ENCODE peak calls at places on chromosomes 3 and 15, in four cellular contexts. One of them, this sample, is unnamed.

GRCh38 chr15:50764331-50765201 is 940 bp downstream of the SPPL2A start:
- DNase-seq in fibroblast of lung: peak
- DNase-seq in A673: no peak
- DNase-seq in B cell: peak
- DNase-seq in this sample: peak

GRCh38 chr3:175357758-175358157 is 498.6 kb downstream of the NAALADL2 start:
- DNase-seq in fibroblast of lung: no peak
- DNase-seq in A673: no peak
- DNase-seq in B cell: no peak
- DNase-seq in this sample: no peak

GRCh38 chr3:171516765-171517164 is 56.6 kb upstream of the TNIK start:
- DNase-seq in A673: no peak
- DNase-seq in B cell: no peak
- DNase-seq in fibroblast of lung: no peak
- DNase-seq in this sample: no peak

GRCh38 chr15:35309886-35310285 is 224.8 kb upstream of the NANOGP8 start:
- DNase-seq in A673: no peak
- DNase-seq in fibroblast of lung: peak
- DNase-seq in B cell: no peak
- DNase-seq in this sample: no peak

GRCh38 chr15:33131880-33132279 is 62.6 kb downstream of the FMN1 start:
- DNase-seq in A673: no peak
- DNase-seq in fibroblast of lung: peak
- DNase-seq in B cell: no peak
- DNase-seq in this sample: no peak

GRCh38 chr15:79644091-79644490 is 212.0 kb downstream of the MINAR1 start:
- DNase-seq in fibroblast of lung: peak
- DNase-seq in A673: peak
- DNase-seq in B cell: no peak
- DNase-seq in this sample: no peak

GRCh38 chr3:160956785-160957184 is 148.4 kb downstream of the B3GALNT1 start:
- DNase-seq in fibroblast of lung: peak
- DNase-seq in B cell: no peak
- DNase-seq in A673: peak
- DNase-seq in this sample: peak

GRCh38 chr3:170532573-170532972 is 53.3 kb downstream of the SLC7A14 start:
- DNase-seq in fibroblast of lung: no peak
- DNase-seq in B cell: no peak
- DNase-seq in A673: no peak
- DNase-seq in this sample: no peak

GRCh38 chr15:85380860-85381535 is 595 bp downstream of the AKAP13 start:
- DNase-seq in fibroblast of lung: no peak
- DNase-seq in A673: peak
- DNase-seq in B cell: peak
- DNase-seq in this sample: no peak

GRCh38 chr15:62124176-62124952 is 40.7 kb downstream of the C2CD4B start:
- DNase-seq in fibroblast of lung: no peak
- DNase-seq in B cell: no peak
- DNase-seq in A673: peak
- DNase-seq in this sample: no peak

GRCh38 chr3:4313606-4314308 is 10.6 kb downstream of the SETMAR start:
- DNase-seq in B cell: no peak
- DNase-seq in fibroblast of lung: no peak
- DNase-seq in A673: no peak
- DNase-seq in this sample: no peak

GRCh38 chr3:139934557-139935070 is 371 bp upstream of the CLSTN2 start:
- DNase-seq in fibroblast of lung: peak
- DNase-seq in B cell: no peak
- DNase-seq in A673: peak
- DNase-seq in this sample: no peak

GRCh38 chr3:185717121-185717520 is 107.7 kb downstream of the IGF2BP2 start:
- DNase-seq in fibroblast of lung: peak
- DNase-seq in A673: no peak
- DNase-seq in B cell: no peak
- DNase-seq in this sample: peak

GRCh38 chr15:96107922-96108321 is 222.6 kb upstream of the NR2F2 start:
- DNase-seq in fibroblast of lung: no peak
- DNase-seq in B cell: no peak
- DNase-seq in A673: no peak
- DNase-seq in this sample: no peak

GRCh38 chr3:48516571-48516970 is 12.6 kb upstream of the SHISA5 start:
- DNase-seq in B cell: no peak
- DNase-seq in A673: no peak
- DNase-seq in fibroblast of lung: no peak
- DNase-seq in this sample: no peak

GRCh38 chr15:101052681-101053121 is 133.5 kb downstream of the LRRK1 start:
- DNase-seq in fibroblast of lung: no peak
- DNase-seq in B cell: peak
- DNase-seq in A673: no peak
- DNase-seq in this sample: no peak

GRCh38 chr3:178289544-178290160 is 246.6 kb upstream of the KCNMB2 start:
- DNase-seq in A673: no peak
- DNase-seq in B cell: no peak
- DNase-seq in fibroblast of lung: peak
- DNase-seq in this sample: no peak

GRCh38 chr15:42785569-42785968 is 48.6 kb upstream of the CDAN1 start:
- DNase-seq in A673: no peak
- DNase-seq in B cell: no peak
- DNase-seq in fibroblast of lung: no peak
- DNase-seq in this sample: no peak

GRCh38 chr3:59191651-59192050 is 141.8 kb upstream of the CFAP20DC start:
- DNase-seq in A673: no peak
- DNase-seq in fibroblast of lung: no peak
- DNase-seq in B cell: no peak
- DNase-seq in this sample: no peak

GRCh38 chr15:29109762-29110161 is 159.9 kb downstream of the NSMCE3 start:
- DNase-seq in B cell: no peak
- DNase-seq in A673: no peak
- DNase-seq in fibroblast of lung: no peak
- DNase-seq in this sample: no peak

GRCh38 chr3:65902304-65902793 is 136.4 kb downstream of the MAGI1 start:
- DNase-seq in B cell: no peak
- DNase-seq in A673: no peak
- DNase-seq in fibroblast of lung: no peak
- DNase-seq in this sample: no peak

GRCh38 chr15:100020181-100020580 is 286.9 kb upstream of the LYSMD4 start:
- DNase-seq in A673: no peak
- DNase-seq in B cell: no peak
- DNase-seq in fibroblast of lung: no peak
- DNase-seq in this sample: no peak

GRCh38 chr15:57554063-57554820 is 37.5 kb upstream of the MYZAP start:
- DNase-seq in fibroblast of lung: no peak
- DNase-seq in B cell: no peak
- DNase-seq in A673: peak
- DNase-seq in this sample: no peak

DNA sequence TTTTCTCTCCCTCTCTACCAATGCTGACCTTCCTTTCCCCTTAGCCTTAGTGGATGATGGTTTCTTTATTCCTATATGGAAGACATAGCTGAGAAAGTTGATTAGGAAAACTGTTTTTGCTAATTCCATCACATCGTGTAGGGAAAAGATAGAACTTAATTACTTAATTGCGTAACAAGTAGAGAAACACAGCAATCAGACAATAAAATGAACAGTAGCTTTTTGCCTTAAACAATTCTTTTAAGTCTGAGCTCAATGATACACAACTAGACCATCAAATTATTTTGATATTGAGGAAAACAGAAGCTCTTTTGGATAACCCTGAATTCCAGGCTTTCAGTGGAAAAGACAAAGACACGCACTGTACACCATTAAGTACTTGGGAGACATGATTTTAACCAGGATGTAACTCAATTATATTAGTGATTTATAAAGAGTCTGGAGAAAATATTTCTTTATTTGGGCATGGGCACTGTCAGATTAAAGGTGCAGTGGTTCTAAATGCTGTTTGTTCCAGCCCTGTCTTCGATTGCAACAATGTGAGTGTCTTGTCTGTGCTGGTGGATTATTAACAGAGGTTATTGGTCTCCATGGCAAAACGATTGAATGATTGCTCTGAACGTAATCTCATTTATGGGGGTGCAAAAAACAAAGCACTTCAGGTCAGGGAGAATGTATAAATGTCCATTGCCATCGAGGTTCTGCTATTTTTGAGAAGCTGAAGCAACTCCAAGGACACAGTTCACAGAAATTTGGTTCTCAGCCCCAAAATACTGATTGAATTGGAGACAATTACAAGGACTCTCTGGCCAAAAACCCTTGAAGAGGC is at the start of gene TM4SF4:
- DNase-seq in A673: no peak
- DNase-seq in fibroblast of lung: no peak
- DNase-seq in B cell: no peak
- DNase-seq in this sample: no peak
- TF ChIP-seq CTCF in A673: no peak
- TF ChIP-seq CTCF in fibroblast of lung: no peak
- TF ChIP-seq CTCF in B cell: no peak
- TF ChIP-seq CTCF in this sample: no peak

DNA sequence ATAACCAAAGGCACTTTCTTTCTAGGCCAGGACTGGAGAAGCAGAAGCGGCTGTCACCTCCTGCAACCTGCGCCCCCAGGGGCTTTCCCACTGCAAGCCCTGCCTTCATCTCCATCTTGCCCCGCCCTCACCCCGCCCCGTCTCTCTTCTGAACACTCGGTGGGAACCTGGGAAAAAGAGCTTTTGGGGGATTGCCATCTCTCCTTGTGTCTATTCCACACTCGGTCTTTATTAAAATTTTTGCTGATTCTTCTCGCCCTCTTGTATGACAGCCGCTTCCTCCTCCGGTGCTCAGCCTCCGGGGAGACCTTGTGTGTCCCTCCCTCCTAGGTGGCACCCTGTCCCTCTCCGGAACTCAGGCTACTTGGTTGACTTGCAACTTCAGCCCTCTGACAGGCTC is 41.9 kb upstream of the SPESP1 start:
- DNase-seq in fibroblast of lung: no peak
- DNase-seq in B cell: peak
- DNase-seq in A673: no peak
- DNase-seq in this sample: peak
- TF ChIP-seq CTCF in fibroblast of lung: no peak
- TF ChIP-seq CTCF in B cell: no peak
- TF ChIP-seq CTCF in A673: no peak
- TF ChIP-seq CTCF in this sample: no peak

DNA sequence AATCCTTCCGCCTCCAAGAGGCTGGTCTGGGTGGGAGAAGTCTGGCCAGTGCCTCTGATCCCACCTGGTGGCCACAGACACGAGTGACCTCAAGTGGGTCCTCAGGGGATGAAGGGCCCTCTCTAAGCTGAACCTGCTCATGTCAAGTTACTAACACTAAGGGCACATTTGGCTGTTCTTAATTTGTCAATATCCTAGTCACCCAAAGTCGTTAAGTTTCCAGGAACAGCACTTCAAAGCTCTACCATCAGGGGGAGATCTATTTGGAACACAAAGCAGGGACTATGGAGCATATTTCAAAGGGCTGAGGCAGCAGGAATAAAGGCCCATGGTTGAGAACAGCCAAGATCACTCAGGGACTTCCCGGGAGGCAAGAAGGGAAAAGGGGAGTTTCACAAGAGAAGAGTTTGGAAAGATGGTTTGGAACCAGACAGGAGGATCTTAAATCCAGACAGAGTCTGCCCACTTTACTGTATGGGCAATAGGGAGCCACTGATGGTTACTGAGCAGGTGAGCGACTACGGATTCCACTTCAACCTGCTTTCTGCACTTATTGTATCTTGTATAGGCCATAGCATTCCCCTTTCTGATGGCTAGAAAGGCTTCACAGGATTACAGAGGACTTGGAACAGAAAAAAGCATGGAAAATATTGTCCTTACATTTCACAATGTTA is 13.7 kb downstream of the OXTR start:
- DNase-seq in A673: peak
- DNase-seq in B cell: no peak
- DNase-seq in fibroblast of lung: no peak
- DNase-seq in this sample: peak
- TF ChIP-seq CTCF in A673: peak
- TF ChIP-seq CTCF in B cell: no peak
- TF ChIP-seq CTCF in fibroblast of lung: peak
- TF ChIP-seq CTCF in this sample: peak

DNA sequence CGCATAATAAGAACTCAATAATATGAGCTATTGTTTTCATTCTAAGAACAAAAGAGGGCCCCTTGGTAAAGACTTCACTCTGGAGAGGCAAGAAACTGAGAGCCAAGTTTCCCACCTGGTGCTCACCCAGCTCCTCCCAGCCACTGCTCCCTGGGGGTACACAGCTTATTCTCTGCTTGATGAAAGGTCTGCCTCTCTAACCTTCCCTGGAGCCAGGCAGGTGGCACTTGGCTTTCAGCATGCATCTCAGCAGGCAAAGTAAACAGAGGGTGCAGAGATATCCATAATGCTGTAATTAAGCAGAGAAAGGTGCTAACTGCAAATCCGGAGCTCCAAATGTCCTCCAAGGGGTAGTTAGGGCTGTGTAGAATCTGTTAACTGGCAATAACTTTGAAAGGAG is 159.5 kb upstream of the PROK2 start:
- DNase-seq in fibroblast of lung: no peak
- DNase-seq in B cell: no peak
- DNase-seq in A673: no peak
- DNase-seq in this sample: no peak
- TF ChIP-seq CTCF in fibroblast of lung: no peak
- TF ChIP-seq CTCF in B cell: no peak
- TF ChIP-seq CTCF in A673: no peak
- TF ChIP-seq CTCF in this sample: no peak

GRCh38 chr15:48682949-48683651 is 37.6 kb upstream of the FBN1 start:
- DNase-seq in A673: no peak
- DNase-seq in fibroblast of lung: peak
- DNase-seq in B cell: no peak
- DNase-seq in this sample: no peak
- TF ChIP-seq CTCF in A673: no peak
- TF ChIP-seq CTCF in fibroblast of lung: no peak
- TF ChIP-seq CTCF in B cell: no peak
- TF ChIP-seq CTCF in this sample: no peak

GRCh38 chr15:93088200-93088980 is 621 bp downstream of the RGMA start:
- DNase-seq in fibroblast of lung: peak
- DNase-seq in B cell: peak
- DNase-seq in A673: peak
- DNase-seq in this sample: no peak
- TF ChIP-seq CTCF in fibroblast of lung: no peak
- TF ChIP-seq CTCF in B cell: peak
- TF ChIP-seq CTCF in A673: no peak
- TF ChIP-seq CTCF in this sample: no peak

DNA sequence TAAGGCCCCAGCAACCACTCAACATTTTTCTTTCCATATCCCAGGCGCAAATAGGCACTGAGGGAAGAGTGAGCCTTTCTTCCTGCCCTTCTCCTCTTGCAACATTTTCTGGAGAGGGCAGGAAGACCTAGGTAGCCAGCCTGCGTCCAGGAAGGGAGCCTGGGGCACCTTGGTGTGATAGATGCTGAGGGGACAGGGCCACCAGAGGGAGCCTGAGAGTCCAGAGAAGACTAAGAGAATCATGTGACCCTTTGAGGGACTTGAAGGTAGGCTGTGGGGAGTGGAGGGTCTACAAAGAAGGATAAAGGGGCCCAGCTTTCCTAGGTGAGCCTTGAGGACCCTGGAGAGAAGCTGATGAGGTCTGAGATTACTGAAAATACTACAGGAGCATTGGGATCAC is 346.6 kb downstream of the CNTN6 start:
- DNase-seq in fibroblast of lung: no peak
- DNase-seq in A673: peak
- DNase-seq in B cell: no peak
- DNase-seq in this sample: peak
- TF ChIP-seq CTCF in fibroblast of lung: no peak
- TF ChIP-seq CTCF in A673: peak
- TF ChIP-seq CTCF in B cell: peak
- TF ChIP-seq CTCF in this sample: peak

This sample was measured in NB4.